ENCODE peak calls at places on chromosomes 12 and 14, in five cellular contexts. One of them, this sample, is unnamed.

GRCh38 chr12:119667577-119668314 is at the start of gene PRKAB1:
- DNase-seq in HepG2: peak; percentile 96
- DNase-seq in GM23338: peak; percentile 99
- DNase-seq in GM12878: peak; percentile 89
- DNase-seq in K562: peak; percentile 95
- DNase-seq in this sample: peak; percentile 99

GRCh38 chr14:71141701-71142374 is 234.6 kb downstream of the PCNX1 start:
- DNase-seq in GM23338: no peak
- DNase-seq in HepG2: no peak
- DNase-seq in GM12878: no peak
- DNase-seq in K562: no peak
- DNase-seq in this sample: no peak

GRCh38 chr14:73753887-73754880 is 40.0 kb upstream of the PNMA1 start:
- DNase-seq in GM23338: no peak
- DNase-seq in K562: no peak
- DNase-seq in GM12878: peak; percentile 61
- DNase-seq in HepG2: no peak
- DNase-seq in this sample: no peak

GRCh38 chr12:4454315-4454860 is 8.8 kb upstream of the FGF6 start:
- DNase-seq in GM23338: no peak
- DNase-seq in GM12878: no peak
- DNase-seq in HepG2: no peak
- DNase-seq in K562: no peak
- DNase-seq in this sample: no peak

GRCh38 chr12:2959508-2960431 is 573 bp downstream of the TEAD4 start:
- DNase-seq in HepG2: peak; percentile 21
- DNase-seq in GM23338: peak; percentile 49
- DNase-seq in K562: peak; percentile 67
- DNase-seq in GM12878: no peak
- DNase-seq in this sample: peak; percentile 67

GRCh38 chr14:54650331-54651017 is 83.5 kb downstream of the SAMD4A start:
- DNase-seq in K562: no peak
- DNase-seq in HepG2: peak; percentile 78
- DNase-seq in GM23338: peak; percentile 35
- DNase-seq in GM12878: no peak
- DNase-seq in this sample: peak; percentile 21

GRCh38 chr12:123126294-123127144 is 24.4 kb downstream of the PITPNM2 start:
- DNase-seq in GM12878: no peak
- DNase-seq in K562: peak; percentile 86
- DNase-seq in GM23338: no peak
- DNase-seq in HepG2: peak; percentile 83
- DNase-seq in this sample: peak; percentile 94

GRCh38 chr14:91173221-91173670 is 59.4 kb downstream of the DGLUCY start:
- DNase-seq in K562: peak; percentile 69
- DNase-seq in GM12878: peak; percentile 23
- DNase-seq in GM23338: peak; percentile 90
- DNase-seq in HepG2: peak; percentile 62
- DNase-seq in this sample: peak; percentile 74

GRCh38 chr14:100446572-100446971 is 123.4 kb downstream of the SLC25A47 start:
- DNase-seq in K562: peak; percentile 75
- DNase-seq in HepG2: no peak
- DNase-seq in GM23338: peak; percentile 88
- DNase-seq in GM12878: no peak
- DNase-seq in this sample: peak; percentile 18

GRCh38 chr14:100728962-100729361 is 2.3 kb downstream of the DLK1 start:
- DNase-seq in K562: no peak
- DNase-seq in GM23338: no peak
- DNase-seq in HepG2: no peak
- DNase-seq in GM12878: no peak
- DNase-seq in this sample: no peak

GRCh38 chr14:61671086-61671485 is 24.2 kb upstream of the HIF1A start:
- DNase-seq in GM12878: no peak
- DNase-seq in GM23338: no peak
- DNase-seq in K562: no peak
- DNase-seq in HepG2: no peak
- DNase-seq in this sample: no peak

GRCh38 chr12:46711756-46712155 is 114.0 kb downstream of the SLC38A4 start:
- DNase-seq in HepG2: no peak
- DNase-seq in GM23338: no peak
- DNase-seq in K562: no peak
- DNase-seq in GM12878: no peak
- DNase-seq in this sample: no peak

GRCh38 chr12:68001486-68002466 is 12.5 kb downstream of the IFNG-AS1 start:
- DNase-seq in K562: no peak
- DNase-seq in GM12878: no peak
- DNase-seq in HepG2: no peak
- DNase-seq in GM23338: peak; percentile 55
- DNase-seq in this sample: peak; percentile 33

GRCh38 chr14:78363008-78363407 is 192.8 kb downstream of the NRXN3 start:
- DNase-seq in GM23338: no peak
- DNase-seq in HepG2: no peak
- DNase-seq in K562: no peak
- DNase-seq in GM12878: no peak
- DNase-seq in this sample: no peak

GRCh38 chr14:85596562-85596961 is 66.6 kb downstream of the FLRT2 start:
- DNase-seq in HepG2: no peak
- DNase-seq in GM23338: no peak
- DNase-seq in K562: no peak
- DNase-seq in GM12878: no peak
- DNase-seq in this sample: no peak

GRCh38 chr14:60254176-60254575 is 5.2 kb downstream of the PPM1A start:
- DNase-seq in K562: no peak
- DNase-seq in GM12878: no peak
- DNase-seq in HepG2: peak; percentile 18
- DNase-seq in GM23338: no peak
- DNase-seq in this sample: no peak

GRCh38 chr12:3593906-3594305 is 102.9 kb downstream of the PRMT8 start:
- DNase-seq in GM12878: no peak
- DNase-seq in K562: no peak
- DNase-seq in GM23338: no peak
- DNase-seq in HepG2: no peak
- DNase-seq in this sample: no peak

GRCh38 chr14:61433169-61433568 is 111.8 kb downstream of the PRKCH start:
- DNase-seq in GM23338: no peak
- DNase-seq in HepG2: no peak
- DNase-seq in GM12878: no peak
- DNase-seq in K562: no peak
- DNase-seq in this sample: no peak

GRCh38 chr14:30456296-30456695 is 102.7 kb upstream of the G2E3 start:
- DNase-seq in GM23338: no peak
- DNase-seq in HepG2: no peak
- DNase-seq in K562: no peak
- DNase-seq in GM12878: no peak
- DNase-seq in this sample: no peak

GRCh38 chr12:123045678-123046077 is 65.2 kb downstream of the ARL6IP4 start:
- DNase-seq in GM23338: no peak
- DNase-seq in GM12878: no peak
- DNase-seq in HepG2: no peak
- DNase-seq in K562: no peak
- DNase-seq in this sample: no peak

GRCh38 chr14:32136027-32136825 is 59.1 kb downstream of the ARHGAP5 start:
- DNase-seq in GM12878: no peak
- DNase-seq in K562: no peak
- DNase-seq in HepG2: no peak
- DNase-seq in GM23338: no peak
- DNase-seq in this sample: no peak

GRCh38 chr12:13178568-13179158 is 17.9 kb upstream of the EMP1 start:
- DNase-seq in GM23338: no peak
- DNase-seq in K562: no peak
- DNase-seq in GM12878: no peak
- DNase-seq in HepG2: no peak
- DNase-seq in this sample: no peak

GRCh38 chr12:88579572-88579940 is 715 bp downstream of the KITLG start:
- DNase-seq in K562: no peak
- DNase-seq in GM12878: no peak
- DNase-seq in HepG2: no peak
- DNase-seq in GM23338: no peak
- DNase-seq in this sample: peak; percentile 29

GRCh38 chr12:123761841-123762714 is at the start of gene DNAH10:
- DNase-seq in GM12878: peak; percentile 4
- DNase-seq in K562: no peak
- DNase-seq in HepG2: peak; percentile 39
- DNase-seq in GM23338: peak; percentile 88
- DNase-seq in this sample: no peak

GRCh38 chr12:122880668-122881067 is 15.3 kb downstream of the VPS37B start:
- DNase-seq in GM12878: no peak
- DNase-seq in K562: no peak
- DNase-seq in HepG2: peak; percentile 47
- DNase-seq in GM23338: peak; percentile 73
- DNase-seq in this sample: peak; percentile 65

GRCh38 chr14:38098074-38098846 is 109.4 kb upstream of the SSTR1 start:
- DNase-seq in HepG2: no peak
- DNase-seq in GM23338: no peak
- DNase-seq in GM12878: no peak
- DNase-seq in K562: no peak
- DNase-seq in this sample: no peak

GRCh38 chr12:30989754-30990153 is 63.2 kb downstream of the TSPAN11 start:
- DNase-seq in HepG2: peak; percentile 39
- DNase-seq in GM23338: peak; percentile 73
- DNase-seq in K562: peak; percentile 33
- DNase-seq in GM12878: no peak
- DNase-seq in this sample: peak; percentile 41

GRCh38 chr14:77195766-77196165 is 14.2 kb downstream of the TMEM63C start:
- DNase-seq in GM23338: no peak
- DNase-seq in K562: no peak
- DNase-seq in GM12878: no peak
- DNase-seq in HepG2: no peak
- DNase-seq in this sample: no peak

GRCh38 chr14:61461808-61462275 is 140.5 kb downstream of the PRKCH start:
- DNase-seq in HepG2: peak; percentile 68
- DNase-seq in GM23338: peak; percentile 80
- DNase-seq in GM12878: no peak
- DNase-seq in K562: peak; percentile 43
- DNase-seq in this sample: peak; percentile 72

GRCh38 chr12:75561921-75562320 is 50.5 kb upstream of the KRR1 start:
- DNase-seq in HepG2: no peak
- DNase-seq in K562: no peak
- DNase-seq in GM23338: no peak
- DNase-seq in GM12878: no peak
- DNase-seq in this sample: no peak

GRCh38 chr12:103858953-103859601 is 18.0 kb upstream of the NT5DC3 start:
- DNase-seq in HepG2: peak; percentile 67
- DNase-seq in GM23338: no peak
- DNase-seq in K562: peak; percentile 35
- DNase-seq in GM12878: no peak
- DNase-seq in this sample: peak; percentile 73

GRCh38 chr14:58637040-58637390 is 747 bp upstream of the DACT1 start:
- DNase-seq in GM12878: no peak
- DNase-seq in GM23338: no peak
- DNase-seq in K562: no peak
- DNase-seq in HepG2: no peak
- DNase-seq in this sample: no peak

DNA sequence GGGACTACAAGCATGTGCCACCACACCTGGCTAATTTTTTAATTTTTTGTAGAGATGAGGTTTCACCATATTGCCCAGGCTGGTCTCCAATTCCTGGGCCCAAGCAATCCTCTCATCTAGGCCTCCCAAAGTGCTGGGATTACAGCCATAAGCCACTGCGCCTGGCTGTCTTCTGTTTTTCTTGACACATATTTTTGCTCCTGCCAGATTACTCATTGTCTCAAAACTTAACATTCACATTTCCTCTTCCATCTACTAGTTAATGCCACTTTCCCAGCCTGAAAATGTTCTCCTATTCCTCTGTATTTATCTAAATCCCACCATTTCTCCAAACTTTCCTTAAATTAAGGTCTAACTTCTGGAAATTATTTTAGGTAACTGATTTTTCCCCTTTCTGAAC is 36.2 kb upstream of the KCNH3 start:
- DNase-seq in K562: no peak
- DNase-seq in GM12878: no peak
- DNase-seq in HepG2: no peak
- DNase-seq in GM23338: no peak
- DNase-seq in this sample: no peak
- TF ChIP-seq JUNB in K562: no peak
- TF ChIP-seq JUNB in GM12878: no peak
- TF ChIP-seq JUNB in HepG2: no peak
- TF ChIP-seq JUNB in GM23338: no peak
- TF ChIP-seq JUNB in this sample: no peak

GRCh38 chr14:75539562-75540478 is 17.6 kb downstream of the BATF start:
- DNase-seq in GM23338: peak; percentile 36
- DNase-seq in GM12878: no peak
- DNase-seq in K562: peak; percentile 74
- DNase-seq in HepG2: no peak
- DNase-seq in this sample: no peak
- TF ChIP-seq JUNB in GM23338: no peak
- TF ChIP-seq JUNB in GM12878: no peak
- TF ChIP-seq JUNB in K562: no peak
- TF ChIP-seq JUNB in HepG2: no peak
- TF ChIP-seq JUNB in this sample: no peak

GRCh38 chr12:10952645-10953044 is 13.6 kb upstream of the TAS2R14 start:
- DNase-seq in GM12878: no peak
- DNase-seq in HepG2: no peak
- DNase-seq in K562: no peak
- DNase-seq in GM23338: no peak
- DNase-seq in this sample: no peak
- TF ChIP-seq JUNB in GM12878: no peak
- TF ChIP-seq JUNB in HepG2: no peak
- TF ChIP-seq JUNB in K562: no peak
- TF ChIP-seq JUNB in GM23338: no peak
- TF ChIP-seq JUNB in this sample: no peak

GRCh38 chr14:104395276-104395675 is 184.3 kb upstream of the C14orf180 start:
- DNase-seq in K562: no peak
- DNase-seq in GM12878: no peak
- DNase-seq in HepG2: no peak
- DNase-seq in GM23338: no peak
- DNase-seq in this sample: no peak

GRCh38 chr14:104392396-104393198 is 187.0 kb upstream of the C14orf180 start:
- DNase-seq in HepG2: no peak
- DNase-seq in GM12878: no peak
- DNase-seq in K562: no peak
- DNase-seq in GM23338: no peak
- DNase-seq in this sample: no peak

GRCh38 chr14:104393199-104393897 is 186.2 kb upstream of the C14orf180 start:
- DNase-seq in GM12878: no peak
- DNase-seq in HepG2: no peak
- DNase-seq in K562: no peak
- DNase-seq in GM23338: no peak
- DNase-seq in this sample: no peak

GRCh38 chr14:104394606-104394910 is 185.0 kb upstream of the C14orf180 start:
- DNase-seq in GM12878: no peak
- DNase-seq in HepG2: no peak
- DNase-seq in K562: no peak
- DNase-seq in GM23338: no peak
- DNase-seq in this sample: no peak

GRCh38 chr14:104393898-104394605 is 185.5 kb upstream of the C14orf180 start:
- DNase-seq in GM12878: no peak
- DNase-seq in HepG2: no peak
- DNase-seq in K562: no peak
- DNase-seq in GM23338: no peak
- DNase-seq in this sample: no peak
- TF ChIP-seq JUNB in GM12878: no peak
- TF ChIP-seq JUNB in HepG2: no peak
- TF ChIP-seq JUNB in K562: no peak
- TF ChIP-seq JUNB in GM23338: no peak
- TF ChIP-seq JUNB in this sample: no peak

GRCh38 chr12:1517007-1517406 is 77.4 kb downstream of the FBXL14 start:
- DNase-seq in K562: no peak
- DNase-seq in GM23338: peak; percentile 81
- DNase-seq in HepG2: peak; percentile 10
- DNase-seq in GM12878: no peak
- DNase-seq in this sample: no peak
- TF ChIP-seq JUNB in K562: no peak
- TF ChIP-seq JUNB in GM23338: no peak
- TF ChIP-seq JUNB in HepG2: no peak
- TF ChIP-seq JUNB in GM12878: no peak
- TF ChIP-seq JUNB in this sample: no peak

GRCh38 chr12:6549379-6550151 is 6.3 kb downstream of the IFFO1 start:
- DNase-seq in HepG2: no peak
- DNase-seq in GM23338: no peak
- DNase-seq in K562: no peak
- DNase-seq in GM12878: no peak
- DNase-seq in this sample: no peak
- TF ChIP-seq JUNB in HepG2: no peak
- TF ChIP-seq JUNB in GM23338: no peak
- TF ChIP-seq JUNB in K562: no peak
- TF ChIP-seq JUNB in GM12878: no peak
- TF ChIP-seq JUNB in this sample: no peak

This sample was measured in A549.